ENCODE peak calls at places on chromosomes 11 and 22, in seven cellular contexts. L is Calu3, D is fibroblast of lung, G is mucosa of descending colon, A is OCI-LY7, S is gastrocnemius medialis, W is MCF 10A. C is an unnamed sample.

GRCh38 chr11:65456418-65456817 is 33.8 kb downstream of the NEAT1 start:
- DNase-seq in L (no peak), D (no peak), A (no peak), S (no peak), G (no peak), W (no peak), C (no peak)

GRCh38 chr11:34669458-34669857 is 48.6 kb downstream of the EHF start:
- DNase-seq in W (no peak), D (no peak), L (no peak), G (no peak), S (no peak), A (no peak), C (no peak)

GRCh38 chr22:47839586-47840245 is 1077.3 kb downstream of the TBC1D22A start:
- DNase-seq in L (no peak), D (no peak), A (no peak), G (no peak), S (no peak), W (no peak), C (no peak)

GRCh38 chr22:35452351-35452781 is 52.4 kb downstream of the MCM5 start:
- DNase-seq in W (no peak), S (no peak), A (no peak), L (no peak), D (no peak), G (peak), C (no peak)

GRCh38 chr11:114604886-114605285 is 9.3 kb upstream of the NXPE4 start:
- DNase-seq in L (no peak), S (no peak), W (no peak), G (no peak), A (no peak), D (no peak), C (no peak)

GRCh38 chr11:32318071-32318815 is 117.1 kb downstream of the WT1 start:
- DNase-seq in L (no peak), D (no peak), G (no peak), S (no peak), A (no peak), W (no peak), C (no peak)

GRCh38 chr22:46066691-46067090 is 83.6 kb upstream of the PPARA start:
- DNase-seq in S (no peak), G (peak), A (no peak), W (peak), L (no peak), D (peak), C (no peak)

GRCh38 chr11:83044958-83045712 is 26.6 kb downstream of the RAB30 start:
- DNase-seq in D (peak), L (no peak), S (no peak), A (peak), W (peak), G (no peak), C (no peak)

GRCh38 chr11:17214338-17214737 is 6.6 kb upstream of the PIK3C2A start:
- DNase-seq in W (no peak), D (no peak), L (no peak), S (no peak), G (no peak), A (no peak), C (no peak)

GRCh38 chr11:133669371-133670046 is 137.2 kb upstream of the OPCML start:
- DNase-seq in D (no peak), W (no peak), G (no peak), A (no peak), S (no peak), L (no peak), C (no peak)

GRCh38 chr22:50308986-50309600 is 1.6 kb upstream of the PLXNB2 start:
- DNase-seq in G (no peak), S (no peak), A (no peak), L (no peak), W (no peak), D (no peak), C (peak)

GRCh38 chr11:110587972-110588371 is 124.3 kb downstream of the ARHGAP20 start:
- DNase-seq in W (peak), S (no peak), G (no peak), A (no peak), L (no peak), D (no peak), C (no peak)

GRCh38 chr11:63920870-63921417 is 4.0 kb upstream of the RCOR2 start:
- DNase-seq in D (no peak), L (no peak), G (peak), S (no peak), A (peak), W (no peak), C (no peak)

GRCh38 chr11:22703040-22703439 is 36.6 kb downstream of the GAS2 start:
- DNase-seq in L (peak), G (peak), S (no peak), D (peak), W (peak), A (no peak), C (no peak)

GRCh38 chr22:35839811-35840739 is 122.4 kb downstream of the APOL5 start:
- DNase-seq in L (peak), D (peak), W (peak), S (peak), A (peak), G (peak), C (peak)

GRCh38 chr11:62547691-62548281 is 1.2 kb upstream of the AHNAK start:
- DNase-seq in S (peak), D (peak), W (peak), G (peak), A (no peak), L (peak), C (no peak)

GRCh38 chr11:9527481-9528140 is 45.9 kb upstream of the WEE1 start:
- DNase-seq in W (peak), G (peak), D (peak), L (no peak), A (no peak), S (no peak), C (no peak)

GRCh38 chr22:20807315-20807752 is 33.4 kb downstream of the SERPIND1 start:
- DNase-seq in W (peak), G (no peak), D (peak), A (no peak), L (no peak), S (no peak), C (no peak)

GRCh38 chr22:24426859-24427499 is 420 bp upstream of the ADORA2A start:
- DNase-seq in S (no peak), G (no peak), D (no peak), A (peak), W (no peak), L (no peak), C (no peak)

GRCh38 chr11:35584321-35584720 is 33.9 kb upstream of the FJX1 start:
- DNase-seq in G (no peak), D (peak), S (no peak), A (no peak), L (no peak), W (peak), C (no peak)

GRCh38 chr11:876550-876949 is 33.9 kb downstream of the TSPAN4 start:
- DNase-seq in L (no peak), G (no peak), A (no peak), S (peak), D (no peak), W (no peak), C (peak)

GRCh38 chr22:32380991-32381390 is 23.3 kb downstream of the RFPL3 start:
- DNase-seq in L (no peak), D (peak), W (no peak), G (no peak), A (no peak), S (no peak), C (no peak)

GRCh38 chr11:112507281-112507680 is 246.6 kb upstream of the PLET1 start:
- DNase-seq in W (no peak), S (no peak), A (no peak), D (no peak), G (no peak), L (no peak), C (no peak)

GRCh38 chr11:45412033-45412432 is 125.9 kb upstream of the SYT13 start:
- DNase-seq in S (no peak), D (no peak), W (no peak), A (no peak), G (no peak), L (no peak), C (no peak)

GRCh38 chr11:7871056-7871455 is 60.0 kb downstream of the OR10A6 start:
- DNase-seq in W (peak), S (no peak), G (no peak), A (no peak), L (no peak), D (no peak), C (no peak)

GRCh38 chr22:25546242-25546641 is 18.2 kb upstream of the GRK3 start:
- DNase-seq in L (no peak), G (no peak), W (no peak), A (no peak), D (no peak), S (no peak), C (no peak)

GRCh38 chr22:39229688-39230260 is 15.0 kb downstream of the PDGFB start:
- DNase-seq in G (no peak), L (no peak), W (no peak), A (no peak), S (no peak), D (no peak), C (no peak)

GRCh38 chr22:45636668-45637067 is 35.0 kb upstream of the ATXN10 start:
- DNase-seq in W (no peak), L (no peak), G (no peak), D (no peak), S (no peak), A (no peak), C (no peak)

GRCh38 chr22:37465721-37466120 is 20.5 kb downstream of the MFNG start:
- DNase-seq in G (no peak), W (no peak), L (no peak), D (no peak), S (no peak), A (no peak), C (no peak)
- TF ChIP-seq CTCF in G (no peak), W (no peak), L (no peak), D (no peak), S (no peak), A (peak), C (no peak)

DNA sequence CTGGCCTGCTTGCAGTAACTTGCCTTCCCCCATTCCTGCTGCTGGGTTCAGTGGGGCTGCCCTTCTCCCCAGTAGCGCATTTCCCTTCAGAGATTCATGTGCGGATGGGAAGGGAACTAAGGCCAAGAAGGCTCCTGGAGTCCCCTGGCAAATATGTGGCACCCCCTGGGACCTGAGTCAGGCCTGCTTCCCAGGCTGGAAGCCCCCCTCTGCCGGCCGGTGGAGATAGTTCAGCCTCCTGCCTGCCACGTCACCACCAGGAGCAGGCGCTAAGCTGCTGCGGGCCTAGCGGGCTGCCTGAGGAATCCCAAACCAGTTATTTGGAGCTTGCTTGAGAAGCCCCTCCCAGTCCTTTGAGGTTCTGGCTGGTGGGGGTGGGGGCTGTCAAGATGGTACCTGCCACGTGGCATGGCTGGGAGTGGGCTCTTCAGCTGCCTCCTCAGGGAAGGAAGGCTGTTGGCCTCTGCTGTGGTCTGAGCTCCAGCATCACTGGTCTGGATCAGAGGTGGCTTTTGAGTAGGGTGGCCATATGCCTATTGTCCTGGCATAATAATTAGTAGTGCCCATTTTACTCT is 2.0 kb downstream of the SERPINH1 start:
- DNase-seq in G (no peak), D (peak), S (no peak), A (no peak), L (no peak), W (peak), C (peak)
- TF ChIP-seq CTCF in G (no peak), D (peak), S (peak), A (no peak), L (no peak), W (peak), C (peak)

GRCh38 chr11:31233425-31233824 is 136.1 kb downstream of the DCDC1 start:
- DNase-seq in S (no peak), G (no peak), D (no peak), A (no peak), L (no peak), W (peak), C (no peak)
- TF ChIP-seq CTCF in S (no peak), G (no peak), D (no peak), A (peak), L (peak), W (peak), C (no peak)

GRCh38 chr11:2296913-2297622 is 4.7 kb downstream of the C11orf21 start:
- DNase-seq in S (no peak), L (no peak), A (no peak), D (no peak), G (peak), W (no peak), C (no peak)
- TF ChIP-seq CTCF in S (no peak), L (no peak), A (no peak), D (no peak), G (no peak), W (no peak), C (no peak)

DNA sequence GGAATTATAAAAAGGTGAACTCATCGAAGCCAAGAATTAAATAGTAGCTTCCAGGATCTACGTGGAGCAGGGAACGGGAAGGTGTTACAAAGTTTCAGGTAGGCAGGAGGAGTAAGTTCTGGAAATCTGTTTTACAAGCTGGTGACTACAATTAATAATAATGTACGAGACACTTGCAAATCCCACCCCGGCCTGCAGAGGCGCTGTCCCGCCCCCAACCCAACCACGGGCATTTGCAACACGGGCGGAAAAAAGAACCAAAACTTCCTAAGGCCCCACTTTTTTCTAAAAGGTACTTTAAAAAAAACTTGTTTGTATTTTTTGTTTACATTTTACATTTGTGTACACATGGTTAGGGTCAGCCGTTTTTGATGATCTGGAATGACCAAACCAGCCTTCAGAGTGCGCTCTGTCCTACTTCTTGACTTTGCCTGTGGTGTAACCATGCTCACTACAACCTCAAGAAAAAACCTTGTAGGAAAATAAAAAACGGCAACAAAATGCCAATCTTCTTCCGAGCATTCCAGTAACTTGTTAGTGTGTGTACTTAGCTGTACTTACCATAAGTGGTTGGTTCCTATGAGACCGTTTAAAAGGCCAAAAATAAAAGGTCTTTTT is 449.6 kb upstream of the B3GAT1 start:
- DNase-seq in L (no peak), D (no peak), W (no peak), S (no peak), G (no peak), A (no peak), C (no peak)
- TF ChIP-seq CTCF in L (no peak), D (no peak), W (no peak), S (no peak), G (no peak), A (peak), C (no peak)

C was measured in ovary.